ENCODE peak calls at places on chromosome 1, in four cellular contexts. X is SK-N-SH, V is H1, F is HCT116. O is an unnamed sample.

GRCh38 chr1:235127774-235128452 is 724 bp downstream of the TOMM20 start:
- DNase-seq in X (no peak), F (no peak), V (no peak), O (no peak)

GRCh38 chr1:203593723-203594122 is 32.9 kb upstream of the ATP2B4 start:
- DNase-seq in F (peak), X (no peak), V (no peak), O (peak)

GRCh38 chr1:32774950-32775634 is 42.1 kb downstream of the YARS1 start:
- DNase-seq in V (no peak), X (peak), F (no peak), O (no peak)

GRCh38 chr1:1296070-1297061 is 11.4 kb downstream of the ACAP3 start:
- DNase-seq in X (no peak), F (no peak), V (no peak), O (no peak)

GRCh38 chr1:158103860-158104522 is 76.7 kb upstream of the CD1D start:
- DNase-seq in V (no peak), F (no peak), X (no peak), O (no peak)

GRCh38 chr1:163056832-163057231 is 12.3 kb upstream of the RGS4 start:
- DNase-seq in V (no peak), X (no peak), F (no peak), O (no peak)

GRCh38 chr1:210360852-210361477 is 32.3 kb downstream of the HHAT start:
- DNase-seq in F (peak), X (peak), V (no peak), O (peak)

GRCh38 chr1:94325379-94326302 is 88.3 kb upstream of the ARHGAP29 start:
- DNase-seq in F (peak), X (no peak), V (no peak), O (no peak)

GRCh38 chr1:107547363-107548155 is 406.7 kb downstream of the NTNG1 start:
- DNase-seq in F (no peak), V (no peak), X (no peak), O (no peak)

GRCh38 chr1:118945460-118945859 is 42.7 kb downstream of the TBX15 start:
- DNase-seq in F (no peak), V (no peak), X (no peak), O (no peak)

GRCh38 chr1:231935856-231936255 is 309.3 kb downstream of the DISC1 start:
- DNase-seq in X (no peak), V (no peak), F (no peak), O (no peak)

GRCh38 chr1:231934797-231935196 is 308.2 kb downstream of the DISC1 start:
- DNase-seq in X (no peak), V (no peak), F (no peak), O (no peak)

GRCh38 chr1:231931146-231931545 is 304.6 kb downstream of the DISC1 start:
- DNase-seq in V (no peak), F (no peak), X (no peak), O (no peak)

GRCh38 chr1:231931846-231932454 is 305.4 kb downstream of the DISC1 start:
- DNase-seq in F (peak), X (no peak), V (peak), O (no peak)

GRCh38 chr1:231933711-231934626 is 307.4 kb downstream of the DISC1 start:
- DNase-seq in F (no peak), V (no peak), X (no peak), O (no peak)
- TF ChIP-seq JUND in F (no peak), V (no peak), X (no peak), O (no peak)

GRCh38 chr1:50977575-50978143 is 7.6 kb downstream of the CDKN2C start:
- DNase-seq in V (no peak), X (peak), F (no peak), O (peak)
- TF ChIP-seq JUND in V (no peak), X (no peak), F (no peak), O (no peak)

DNA sequence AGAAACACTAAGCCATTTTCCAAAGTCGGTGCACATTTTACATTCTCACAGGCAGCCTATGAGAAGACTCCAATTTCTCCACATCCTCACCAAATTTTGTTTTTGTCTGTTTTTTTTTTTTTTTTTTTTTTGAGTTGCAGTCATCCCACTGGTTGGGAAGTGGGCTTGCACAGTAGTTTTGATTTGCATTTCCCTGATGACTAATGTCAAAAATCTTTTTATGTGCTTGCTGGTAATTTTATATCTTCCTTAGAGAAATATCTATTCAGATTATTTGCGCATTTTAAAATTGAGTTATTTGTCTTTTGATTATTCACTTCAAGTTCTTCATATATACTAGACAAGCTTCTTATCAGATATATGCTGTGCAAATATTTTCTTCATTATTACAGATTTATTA is 141.5 kb downstream of the USH2A start:
- DNase-seq in V (no peak), X (no peak), F (no peak), O (no peak)
- TF ChIP-seq JUND in V (no peak), X (no peak), F (no peak), O (no peak)

GRCh38 chr1:44924835-44925464 is 61.4 kb downstream of the EIF2B3 start:
- DNase-seq in F (peak), V (no peak), X (no peak), O (peak)
- TF ChIP-seq JUND in F (no peak), V (no peak), X (peak), O (no peak)

DNA sequence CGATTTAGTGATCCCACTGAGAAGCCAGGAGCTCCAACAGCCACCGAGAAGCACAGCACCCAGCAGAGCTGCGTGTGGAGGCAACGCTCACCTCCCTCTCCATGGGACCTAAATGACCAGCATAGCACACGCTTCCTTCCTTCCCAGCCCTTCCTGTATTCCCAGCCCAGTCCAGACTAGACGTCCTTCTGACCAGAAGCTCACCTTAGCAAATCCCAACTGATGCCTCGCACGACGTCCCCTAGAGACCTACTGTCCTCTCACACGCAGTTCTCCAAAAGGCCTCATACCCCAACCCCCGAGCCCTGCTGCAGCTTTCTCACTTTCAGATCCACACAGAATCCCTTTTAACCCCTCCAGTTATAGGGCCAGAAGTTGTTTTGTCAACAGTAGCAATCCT is 132.4 kb downstream of the SLC45A1 start:
- DNase-seq in F (no peak), V (no peak), X (no peak), O (no peak)
- TF ChIP-seq JUND in F (no peak), V (no peak), X (no peak), O (no peak)

GRCh38 chr1:2525524-2525895 is 886 bp downstream of the PANK4 start:
- DNase-seq in V (no peak), X (peak), F (no peak), O (no peak)
- TF ChIP-seq JUND in V (no peak), X (no peak), F (no peak), O (no peak)

GRCh38 chr1:246709196-246709595 is 15.0 kb upstream of the SCCPDH start:
- DNase-seq in F (no peak), X (no peak), V (no peak), O (no peak)

GRCh38 chr1:246703581-246703980 is 20.6 kb upstream of the SCCPDH start:
- DNase-seq in V (no peak), X (no peak), F (no peak), O (no peak)

GRCh38 chr1:246708166-246708565 is 16.0 kb upstream of the SCCPDH start:
- DNase-seq in X (no peak), V (no peak), F (no peak), O (no peak)

GRCh38 chr1:246709845-246710244 is 14.4 kb upstream of the SCCPDH start:
- DNase-seq in F (no peak), V (no peak), X (no peak), O (no peak)

DNA sequence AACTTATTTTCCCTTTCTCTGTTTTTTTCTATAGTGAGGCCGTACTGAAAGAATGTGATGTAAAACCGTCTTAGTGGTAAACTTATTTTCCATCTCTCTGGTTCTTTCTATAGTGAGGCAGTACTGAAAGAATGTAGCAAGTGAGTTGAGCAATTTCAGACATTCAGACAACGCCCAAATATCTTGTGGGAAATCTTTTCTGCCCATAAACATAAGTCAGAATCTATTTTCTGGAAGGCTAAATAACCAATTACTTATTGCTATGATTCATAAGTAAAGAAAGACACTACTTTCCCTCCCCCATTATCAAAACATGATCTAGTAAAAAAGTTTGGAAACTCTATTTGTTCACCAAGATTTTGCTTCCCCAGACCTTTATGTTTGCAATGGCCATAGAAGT is 18.8 kb upstream of the SCCPDH start:
- DNase-seq in F (no peak), X (no peak), V (no peak), O (no peak)
- TF ChIP-seq JUND in F (no peak), X (peak), V (no peak), O (peak)

GRCh38 chr1:156390409-156391144 is 21.6 kb downstream of the RHBG start:
- DNase-seq in F (no peak), V (no peak), X (no peak), O (no peak)
- TF ChIP-seq JUND in F (no peak), V (no peak), X (no peak), O (no peak)